ENCODE peak calls at places on chromosomes 11 and 22, in eight cellular contexts. L is fibroblast of the aortic adventitia, G is B cell, P is AG10803, A is endothelial cell, J is thoracic aorta, O is natural killer cell, S is GM12865. E is an unnamed sample.

GRCh38 chr11:128694618-128695481 is 978 bp downstream of the FLI1 start:
- DNase-seq in L (peak; percentile 42), G (peak; percentile 43), P (no peak), A (no peak), J (no peak), O (no peak), S (peak; percentile 40), E (no peak)

GRCh38 chr11:112195906-112196305 is 20.6 kb downstream of the BCO2 start:
- DNase-seq in L (no peak), G (no peak), P (peak; percentile 47), A (no peak), J (no peak), O (no peak), S (no peak), E (no peak)

GRCh38 chr11:8913961-8914660 is 3.1 kb downstream of the AKIP1 start:
- DNase-seq in L (peak; percentile 47), G (peak; percentile 49), P (no peak), A (peak; percentile 60), J (no peak), O (no peak), S (peak; percentile 58), E (no peak)

GRCh38 chr11:132588366-132588765 is 943.9 kb downstream of the OPCML start:
- DNase-seq in L (no peak), G (no peak), P (peak; percentile 85), A (no peak), J (no peak), O (no peak), S (no peak), E (no peak)

GRCh38 chr11:14813506-14813905 is 78.5 kb downstream of the CYP2R1 start:
- DNase-seq in L (no peak), G (no peak), P (no peak), A (no peak), J (no peak), O (no peak), S (no peak), E (no peak)

GRCh38 chr11:17161515-17161914 is 46.3 kb downstream of the PIK3C2A start:
- DNase-seq in L (no peak), G (peak; percentile 9), P (no peak), A (no peak), J (no peak), O (no peak), S (peak; percentile 18), E (no peak)

GRCh38 chr11:59097113-59097708 is 9.8 kb upstream of the FAM111B start:
- DNase-seq in L (peak; percentile 72), G (peak; percentile 75), P (peak; percentile 58), A (peak; percentile 65), J (no peak), O (peak; percentile 49), S (peak; percentile 81), E (peak; percentile 40)

GRCh38 chr22:44583076-44583760 is 85.2 kb upstream of the RTL6 start:
- DNase-seq in L (peak; percentile 38), G (no peak), P (peak; percentile 12), A (no peak), J (no peak), O (peak; percentile 4), S (no peak), E (no peak)

GRCh38 chr11:69683764-69684333 is 8.7 kb upstream of the LTO1 start:
- DNase-seq in L (no peak), G (no peak), P (no peak), A (no peak), J (no peak), O (no peak), S (no peak), E (no peak)

GRCh38 chr11:96207459-96208449 is 135.2 kb downstream of the MAML2 start:
- DNase-seq in L (no peak), G (no peak), P (no peak), A (peak; percentile 16), J (no peak), O (no peak), S (no peak), E (peak; percentile 43)

GRCh38 chr11:61872935-61873565 is 18.3 kb downstream of the FADS3 start:
- DNase-seq in L (no peak), G (no peak), P (no peak), A (no peak), J (no peak), O (no peak), S (no peak), E (no peak)

GRCh38 chr11:61756452-61757212 is 4.2 kb downstream of the MYRF start:
- DNase-seq in L (no peak), G (no peak), P (no peak), A (no peak), J (no peak), O (no peak), S (peak; percentile 54), E (no peak)

GRCh38 chr11:65071907-65072630 is 11.8 kb downstream of the CDCA5 start:
- DNase-seq in L (no peak), G (no peak), P (no peak), A (no peak), J (no peak), O (no peak), S (peak; percentile 38), E (no peak)
- TF ChIP-seq CTCF in L (no peak), G (no peak), P (no peak), A (no peak), J (no peak), O (no peak), S (no peak), E (peak; percentile 12)

GRCh38 chr22:43270314-43270908 is 72.8 kb downstream of the SCUBE1 start:
- DNase-seq in L (no peak), G (no peak), P (no peak), A (peak; percentile 38), J (no peak), O (no peak), S (peak; percentile 89), E (no peak)
- TF ChIP-seq CTCF in L (peak; percentile 19), G (no peak), P (peak; percentile 27), A (peak; percentile 11), J (no peak), O (no peak), S (peak; percentile 17), E (peak; percentile 56)

GRCh38 chr22:21984793-21985192 is 2.2 kb upstream of the TOP3B start:
- DNase-seq in L (peak; percentile 43), G (no peak), P (no peak), A (peak; percentile 67), J (no peak), O (no peak), S (peak; percentile 45), E (peak; percentile 14)
- TF ChIP-seq CTCF in L (peak; percentile 54), G (no peak), P (peak; percentile 18), A (peak; percentile 26), J (no peak), O (no peak), S (peak; percentile 32), E (peak; percentile 72)

DNA sequence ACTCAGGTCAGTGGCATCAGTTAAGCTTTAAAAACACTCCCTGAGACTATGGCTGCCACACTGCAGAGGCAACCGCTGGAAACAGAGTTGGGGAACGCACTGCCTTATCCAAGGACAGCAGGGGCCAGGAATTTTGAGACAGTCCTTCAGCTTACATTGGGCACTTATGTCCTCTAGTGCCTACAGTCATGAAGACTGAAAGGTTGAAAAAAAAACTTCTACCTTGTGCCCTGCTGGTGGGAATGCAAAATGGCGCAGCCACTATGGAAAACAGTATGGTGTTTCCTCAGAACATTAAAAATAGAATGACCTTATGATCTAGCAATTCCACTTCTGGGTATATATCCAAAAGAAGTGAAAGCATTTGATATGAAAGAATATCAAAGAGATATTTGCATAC is 19.6 kb downstream of the DKK3 start:
- DNase-seq in L (no peak), G (no peak), P (no peak), A (no peak), J (no peak), O (no peak), S (no peak), E (no peak)
- TF ChIP-seq CTCF in L (peak; percentile 34), G (no peak), P (peak; percentile 28), A (peak; percentile 47), J (peak; percentile 19), O (no peak), S (no peak), E (peak; percentile 79)

DNA sequence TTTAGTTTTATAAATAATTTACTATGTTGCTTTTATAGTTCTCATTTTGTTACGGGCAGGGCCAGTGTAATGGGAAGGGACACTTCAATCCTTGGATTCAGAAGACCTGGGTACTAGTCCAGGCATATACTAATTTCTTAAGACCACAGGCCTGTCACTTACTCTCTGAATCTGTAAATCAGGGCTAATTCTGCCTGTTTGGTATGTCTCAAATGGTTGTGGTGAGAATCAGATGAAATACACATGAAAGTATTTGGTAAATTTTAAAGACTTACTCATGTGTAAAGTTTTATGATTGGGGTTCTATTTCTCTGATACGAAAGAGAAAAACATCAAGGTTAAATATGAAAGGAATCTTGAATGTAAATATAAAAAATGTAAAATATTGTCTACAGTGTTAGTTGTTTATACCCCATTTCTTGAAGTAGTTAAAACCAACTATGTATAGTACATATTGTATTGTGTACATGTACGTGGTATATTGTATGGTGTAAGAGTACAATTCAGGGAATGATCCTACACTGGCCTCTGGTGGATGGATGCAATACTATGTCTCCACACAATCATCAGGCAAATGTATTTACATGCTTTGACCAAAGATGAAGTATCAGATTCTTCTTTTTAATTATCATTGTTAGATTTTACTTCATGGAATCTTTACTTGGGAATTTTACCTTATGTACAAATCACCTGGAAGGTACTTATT is 24.5 kb upstream of the RAG2 start:
- DNase-seq in L (peak; percentile 41), G (no peak), P (peak; percentile 27), A (no peak), J (no peak), O (no peak), S (peak; percentile 47), E (peak; percentile 13)
- TF ChIP-seq CTCF in L (peak; percentile 55), G (no peak), P (peak; percentile 59), A (no peak), J (peak; percentile 48), O (peak; percentile 25), S (peak; percentile 51), E (peak; percentile 73)

DNA sequence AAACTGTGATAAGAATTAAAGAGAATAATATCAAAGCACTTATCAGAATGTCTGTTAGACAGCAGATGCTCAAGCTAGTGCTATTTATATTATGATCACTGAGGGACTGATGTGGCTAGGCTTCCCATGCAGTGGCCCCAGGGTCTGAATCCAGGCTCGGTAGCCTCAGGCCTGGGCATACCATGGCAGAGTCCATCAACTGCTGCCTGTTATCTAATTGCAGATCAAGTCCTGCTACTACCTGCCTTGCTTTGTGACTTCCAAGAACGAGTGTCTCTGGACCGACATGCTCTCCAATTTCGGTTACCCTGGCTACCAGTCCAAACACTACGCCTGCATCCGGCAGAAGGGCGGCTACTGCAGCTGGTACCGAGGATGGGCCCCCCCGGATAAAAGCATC is 57.5 kb downstream of the TIMP3 start:
- DNase-seq in L (no peak), G (no peak), P (no peak), A (no peak), J (no peak), O (no peak), S (no peak), E (no peak)
- TF ChIP-seq CTCF in L (no peak), G (no peak), P (no peak), A (no peak), J (no peak), O (no peak), S (no peak), E (no peak)

E was measured in HFFc6.